ENCODE peak calls at places on chromosomes 4 and X, in four cellular contexts. One of them, this sample, is unnamed.
A peak's percentile ranks its signal among the peaks of the same experiment; 100 is the strongest.

GRCh38 chrX:126165721-126166401 is at the start of gene DCAF12L2:
- DNase-seq in astrocyte: no peak
- DNase-seq in A549: peak; percentile 4
- DNase-seq in MM.1S: no peak
- DNase-seq in this sample: no peak

GRCh38 chr4:24551492-24552330 is 32.6 kb downstream of the DHX15 start:
- DNase-seq in MM.1S: no peak
- DNase-seq in A549: no peak
- DNase-seq in astrocyte: peak; percentile 69
- DNase-seq in this sample: no peak

GRCh38 chr4:152965614-152966013 is 29.5 kb downstream of the FHDC1 start:
- DNase-seq in A549: no peak
- DNase-seq in astrocyte: no peak
- DNase-seq in MM.1S: no peak
- DNase-seq in this sample: no peak

GRCh38 chr4:147596976-147597375 is 20.2 kb upstream of the TMEM184C start:
- DNase-seq in astrocyte: peak; percentile 86
- DNase-seq in A549: peak; percentile 10
- DNase-seq in MM.1S: no peak
- DNase-seq in this sample: no peak

GRCh38 chr4:152620218-152620617 is 59.6 kb downstream of the TMEM154 start:
- DNase-seq in MM.1S: no peak
- DNase-seq in A549: no peak
- DNase-seq in astrocyte: no peak
- DNase-seq in this sample: no peak

GRCh38 chr4:122764808-122765189 is 32.3 kb downstream of the BBS12 start:
- DNase-seq in astrocyte: peak; percentile 85
- DNase-seq in MM.1S: no peak
- DNase-seq in A549: peak; percentile 47
- DNase-seq in this sample: no peak

GRCh38 chr4:56127698-56128097 is 179.0 kb downstream of the CEP135 start:
- DNase-seq in astrocyte: peak; percentile 22
- DNase-seq in MM.1S: no peak
- DNase-seq in A549: no peak
- DNase-seq in this sample: no peak

GRCh38 chrX:40140706-40141499 is 43.1 kb upstream of the BCOR start:
- DNase-seq in astrocyte: peak; percentile 60
- DNase-seq in A549: no peak
- DNase-seq in MM.1S: no peak
- DNase-seq in this sample: no peak

GRCh38 chr4:109801895-109802319 is at the start of gene CFI:
- DNase-seq in MM.1S: no peak
- DNase-seq in astrocyte: peak; percentile 88
- DNase-seq in A549: no peak
- DNase-seq in this sample: no peak

GRCh38 chr4:110567266-110567665 is 55.6 kb downstream of the PITX2 start:
- DNase-seq in astrocyte: no peak
- DNase-seq in MM.1S: no peak
- DNase-seq in A549: no peak
- DNase-seq in this sample: no peak

GRCh38 chr4:168713193-168713592 is 216.3 kb downstream of the PALLD start:
- DNase-seq in astrocyte: no peak
- DNase-seq in A549: no peak
- DNase-seq in MM.1S: no peak
- DNase-seq in this sample: no peak

GRCh38 chr4:16226816-16227461 is 668 bp upstream of the TAPT1 start:
- DNase-seq in A549: peak; percentile 37
- DNase-seq in MM.1S: peak; percentile 36
- DNase-seq in astrocyte: peak; percentile 19
- DNase-seq in this sample: peak; percentile 38

GRCh38 chr4:125739760-125740159 is 425.0 kb downstream of the FAT4 start:
- DNase-seq in MM.1S: no peak
- DNase-seq in astrocyte: peak; percentile 50
- DNase-seq in A549: no peak
- DNase-seq in this sample: no peak

GRCh38 chr4:8200302-8200975 is 1.3 kb downstream of the SH3TC1 start:
- DNase-seq in A549: no peak
- DNase-seq in astrocyte: no peak
- DNase-seq in MM.1S: no peak
- DNase-seq in this sample: no peak

GRCh38 chr4:94766856-94767255 is 9.1 kb downstream of the BMPR1B start:
- DNase-seq in A549: peak; percentile 75
- DNase-seq in astrocyte: peak; percentile 73
- DNase-seq in MM.1S: no peak
- DNase-seq in this sample: no peak

GRCh38 chr4:3657917-3658913 is 108.0 kb upstream of the ADRA2C start:
- DNase-seq in MM.1S: no peak
- DNase-seq in astrocyte: peak; percentile 53
- DNase-seq in A549: no peak
- DNase-seq in this sample: no peak

GRCh38 chrX:66635360-66635759 is 3.5 kb downstream of the EDA2R start:
- DNase-seq in A549: peak; percentile 17
- DNase-seq in astrocyte: peak; percentile 87
- DNase-seq in MM.1S: no peak
- DNase-seq in this sample: no peak

GRCh38 chr4:10889819-10890218 is 205.3 kb upstream of the CLNK start:
- DNase-seq in A549: no peak
- DNase-seq in astrocyte: no peak
- DNase-seq in MM.1S: no peak
- DNase-seq in this sample: no peak

GRCh38 chr4:88035292-88035691 is 27.9 kb downstream of the PKD2 start:
- DNase-seq in A549: no peak
- DNase-seq in astrocyte: no peak
- DNase-seq in MM.1S: no peak
- DNase-seq in this sample: no peak

GRCh38 chr4:2257361-2258001 is 4.4 kb downstream of the MXD4 start:
- DNase-seq in MM.1S: no peak
- DNase-seq in A549: no peak
- DNase-seq in astrocyte: no peak
- DNase-seq in this sample: peak; percentile 2

GRCh38 chrX:11304829-11305228 is 11.6 kb downstream of the AMELX start:
- DNase-seq in MM.1S: no peak
- DNase-seq in A549: no peak
- DNase-seq in astrocyte: no peak
- DNase-seq in this sample: no peak

GRCh38 chrX:110448459-110448858 is 89.8 kb downstream of the RTL9 start:
- DNase-seq in A549: no peak
- DNase-seq in astrocyte: no peak
- DNase-seq in MM.1S: no peak
- DNase-seq in this sample: no peak

GRCh38 chrX:40685352-40685918 is 38.1 kb upstream of the CXorf38 start:
- DNase-seq in astrocyte: no peak
- DNase-seq in MM.1S: no peak
- DNase-seq in A549: no peak
- DNase-seq in this sample: no peak

GRCh38 chr4:10093801-10094552 is 22.6 kb downstream of the WDR1 start:
- DNase-seq in astrocyte: peak; percentile 97
- DNase-seq in A549: no peak
- DNase-seq in MM.1S: no peak
- DNase-seq in this sample: peak; percentile 27

GRCh38 chr4:123587983-123588494 is 191.4 kb downstream of the SPRY1 start:
- DNase-seq in A549: peak; percentile 93
- DNase-seq in astrocyte: peak; percentile 48
- DNase-seq in MM.1S: no peak
- DNase-seq in this sample: no peak

GRCh38 chrX:17412692-17413091 is 37.7 kb downstream of the NHS start:
- DNase-seq in MM.1S: no peak
- DNase-seq in astrocyte: peak; percentile 89
- DNase-seq in A549: peak; percentile 63
- DNase-seq in this sample: no peak

GRCh38 chr4:141853091-141853734 is 216.8 kb downstream of the IL15 start:
- DNase-seq in astrocyte: no peak
- DNase-seq in A549: peak; percentile 22
- DNase-seq in MM.1S: no peak
- DNase-seq in this sample: no peak

GRCh38 chr4:139593091-139593564 is 37.1 kb upstream of the SETD7 start:
- DNase-seq in astrocyte: peak; percentile 91
- DNase-seq in A549: peak; percentile 76
- DNase-seq in MM.1S: no peak
- DNase-seq in this sample: no peak

GRCh38 chrX:34126011-34126410 is 6.1 kb downstream of the FAM47A start:
- DNase-seq in MM.1S: no peak
- DNase-seq in A549: no peak
- DNase-seq in astrocyte: no peak
- DNase-seq in this sample: no peak

GRCh38 chrX:81542255-81542654 is 340.4 kb downstream of the SH3BGRL start:
- DNase-seq in astrocyte: no peak
- DNase-seq in MM.1S: no peak
- DNase-seq in A549: no peak
- DNase-seq in this sample: no peak

GRCh38 chr4:99710681-99711345 is 53.2 kb upstream of the C4orf54 start:
- DNase-seq in astrocyte: no peak
- DNase-seq in MM.1S: no peak
- DNase-seq in A549: no peak
- DNase-seq in this sample: no peak

GRCh38 chr4:182819751-182820150 is 97.4 kb downstream of the DCTD start:
- DNase-seq in MM.1S: no peak
- DNase-seq in A549: no peak
- DNase-seq in astrocyte: no peak
- DNase-seq in this sample: no peak

GRCh38 chr4:147173797-147174196 is 228.1 kb upstream of the TTC29 start:
- DNase-seq in astrocyte: no peak
- DNase-seq in MM.1S: no peak
- DNase-seq in A549: no peak
- DNase-seq in this sample: no peak

DNA sequence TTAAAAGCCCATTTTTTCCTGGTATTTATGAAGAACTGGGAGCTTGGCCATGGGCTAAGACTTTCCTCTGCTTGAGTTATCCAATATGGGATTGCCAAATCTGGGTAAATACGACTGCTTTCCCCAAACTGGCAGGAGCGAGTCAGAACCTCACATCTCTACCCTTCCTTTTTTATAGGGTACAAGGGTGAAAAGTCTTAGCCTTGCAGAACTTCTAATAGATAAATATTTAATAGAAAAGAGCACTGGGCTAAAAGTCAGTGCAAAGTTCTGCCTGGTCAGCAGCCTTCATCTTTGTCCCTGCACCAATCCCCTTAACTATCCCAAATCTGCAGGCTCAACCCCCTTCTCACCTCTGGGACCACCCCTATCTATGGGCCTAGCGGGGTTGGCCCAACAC is 61.6 kb upstream of the ACSL1 start:
- DNase-seq in A549: no peak
- DNase-seq in MM.1S: no peak
- DNase-seq in astrocyte: no peak
- DNase-seq in this sample: no peak
- H3K4me2 ChIP-seq in A549: no peak overlapping the region
- H3K4me2 ChIP-seq in MM.1S: no peak overlapping the region
- H3K4me2 ChIP-seq in astrocyte: no peak overlapping the region
- H3K4me2 ChIP-seq in this sample: no peak overlapping the region

GRCh38 chr4:76210502-76210901 is 3.1 kb downstream of the SCARB2 start:
- DNase-seq in astrocyte: no peak
- DNase-seq in A549: no peak
- DNase-seq in MM.1S: peak; percentile 41
- DNase-seq in this sample: no peak
- H3K4me1 ChIP-seq in astrocyte: peaks cover 31% of the 10 kb centered on the region
- H3K4me1 ChIP-seq in A549: peaks cover 43% of the 10 kb centered on the region
- H3K4me1 ChIP-seq in MM.1S: peaks cover 50% of the 10 kb centered on the region
- H3K4me1 ChIP-seq in this sample: peaks cover 42% of the 10 kb centered on the region

DNA sequence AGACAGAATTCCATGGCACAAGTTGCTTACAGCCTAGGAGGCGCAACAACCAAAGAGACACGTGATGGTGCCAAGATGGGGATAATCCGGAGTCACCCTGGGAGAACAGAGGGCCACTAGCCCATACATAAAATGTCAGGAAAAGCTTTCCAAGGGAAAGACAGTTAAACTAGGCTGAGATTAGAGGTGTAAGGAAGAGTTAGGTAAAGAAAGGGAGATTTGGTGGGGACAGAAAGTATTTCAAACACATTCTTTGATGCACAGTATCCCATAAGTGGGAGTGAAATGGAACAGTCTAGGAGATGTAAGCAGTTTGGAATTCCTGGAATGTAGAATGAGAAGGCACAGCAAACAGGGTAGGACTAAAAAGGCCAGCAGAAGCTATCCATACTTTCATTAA is 860.9 kb upstream of the LCORL start:
- DNase-seq in A549: peak; percentile 17
- DNase-seq in astrocyte: peak; percentile 91
- DNase-seq in MM.1S: no peak
- DNase-seq in this sample: no peak
- H3K4me2 ChIP-seq in A549: no peak overlapping the region
- H3K4me2 ChIP-seq in astrocyte: peak overlapping the region; percentile 79
- H3K4me2 ChIP-seq in MM.1S: no peak overlapping the region
- H3K4me2 ChIP-seq in this sample: no peak overlapping the region

GRCh38 chrX:150211988-150212387 is 151.1 kb upstream of the MAMLD1 start:
- DNase-seq in MM.1S: no peak
- DNase-seq in astrocyte: peak; percentile 64
- DNase-seq in A549: no peak
- DNase-seq in this sample: no peak
- H3K4me1 ChIP-seq in MM.1S: no peaks in the 10 kb centered on the region
- H3K4me1 ChIP-seq in astrocyte: peaks cover 6% of the 10 kb centered on the region
- H3K4me1 ChIP-seq in A549: no peaks in the 10 kb centered on the region
- H3K4me1 ChIP-seq in this sample: no peaks in the 10 kb centered on the region

DNA sequence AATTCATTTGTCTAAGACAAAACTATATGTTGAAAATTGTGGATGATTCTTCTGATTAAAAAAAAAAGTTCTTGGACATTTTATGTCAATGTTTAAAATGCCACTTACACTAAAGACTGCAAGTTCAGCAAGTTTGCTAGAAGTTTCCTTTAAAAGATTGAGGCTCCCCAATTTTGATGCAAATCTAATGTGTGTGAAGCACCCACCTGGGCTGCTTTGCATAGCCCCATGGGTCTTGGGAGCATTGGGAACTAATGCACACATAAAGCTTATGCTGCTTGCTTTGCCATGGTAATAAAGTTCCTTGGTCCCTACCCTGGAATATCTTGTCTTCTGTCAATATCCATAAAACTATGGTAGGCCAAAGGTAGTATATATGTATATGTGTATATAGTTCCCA is 725.9 kb upstream of the GRID2 start:
- DNase-seq in astrocyte: no peak
- DNase-seq in A549: no peak
- DNase-seq in MM.1S: no peak
- DNase-seq in this sample: no peak
- H3K4me2 ChIP-seq in astrocyte: no peak overlapping the region
- H3K4me2 ChIP-seq in A549: no peak overlapping the region
- H3K4me2 ChIP-seq in MM.1S: no peak overlapping the region
- H3K4me2 ChIP-seq in this sample: no peak overlapping the region

DNA sequence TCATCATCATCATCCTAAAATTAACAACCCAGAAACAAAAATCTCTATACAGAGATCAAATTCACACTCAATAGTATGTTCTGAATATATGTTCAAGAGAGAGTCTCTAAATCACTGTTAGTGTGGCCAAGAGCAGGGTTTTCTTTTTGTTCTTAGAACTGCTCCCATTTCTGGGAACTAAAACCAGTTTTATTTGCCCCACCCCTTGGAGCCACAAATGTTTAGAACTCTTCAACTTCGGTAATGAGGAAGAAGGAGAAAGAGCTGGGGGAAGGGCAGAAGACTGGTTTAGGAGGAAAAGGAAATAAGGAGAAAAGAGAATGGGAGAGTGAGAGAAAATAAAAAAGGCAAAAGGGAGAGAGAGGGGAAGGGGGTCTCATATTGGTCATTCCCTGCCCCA is 32.3 kb downstream of the CYBB start:
- DNase-seq in A549: no peak
- DNase-seq in astrocyte: no peak
- DNase-seq in MM.1S: no peak
- DNase-seq in this sample: peak; percentile 59
- H3K4me1 ChIP-seq in A549: no peaks in the 10 kb centered on the region
- H3K4me1 ChIP-seq in astrocyte: no peaks in the 10 kb centered on the region
- H3K4me1 ChIP-seq in MM.1S: peaks cover 2% of the 10 kb centered on the region
- H3K4me1 ChIP-seq in this sample: peaks cover 63% of the 10 kb centered on the region